ENCODE peak calls at places on chromosomes 13 and 19, in seven cellular contexts. K, X, B, L, I, E and V are unnamed samples.

GRCh38 chr19:30688696-30689095 is 316.5 kb downstream of the ZNF536 start:
- DNase-seq in K (no peak), X (no peak), B (no peak), L (no peak), I (no peak), E (no peak), V (no peak)

GRCh38 chr19:5225486-5226345 is 114.9 kb downstream of the PTPRS start:
- DNase-seq in K (no peak), X (no peak), B (no peak), L (no peak), I (peak), E (no peak), V (no peak)

GRCh38 chr13:60647547-60647946 is 250.5 kb downstream of the TDRD3 start:
- DNase-seq in K (no peak), X (no peak), B (no peak), L (no peak), I (no peak), E (no peak), V (no peak)

GRCh38 chr19:23190341-23190740 is 59.9 kb downstream of the ZNF724 start:
- DNase-seq in K (no peak), X (no peak), B (no peak), L (no peak), I (no peak), E (no peak), V (no peak)

GRCh38 chr13:59898066-59898465 is 265.7 kb downstream of the DIAPH3 start:
- DNase-seq in K (no peak), X (no peak), B (no peak), L (no peak), I (no peak), E (no peak), V (no peak)

GRCh38 chr19:8307965-8308866 is at the start of gene CD320:
- DNase-seq in K (peak), X (no peak), B (peak), L (peak), I (peak), E (peak), V (peak)

GRCh38 chr19:40502647-40503046 is 35.8 kb downstream of the SPTBN4 start:
- DNase-seq in K (no peak), X (no peak), B (no peak), L (no peak), I (no peak), E (no peak), V (no peak)

GRCh38 chr13:62933809-62934208 is 1518.2 kb upstream of the PCDH20 start:
- DNase-seq in K (no peak), X (no peak), B (no peak), L (no peak), I (no peak), E (no peak), V (no peak)

GRCh38 chr19:2952953-2953481 is 8.2 kb upstream of the ZNF77 start:
- DNase-seq in K (no peak), X (peak), B (no peak), L (no peak), I (no peak), E (no peak), V (no peak)

GRCh38 chr13:106336663-106337062 is 198.8 kb downstream of the EFNB2 start:
- DNase-seq in K (no peak), X (no peak), B (no peak), L (no peak), I (no peak), E (no peak), V (no peak)

GRCh38 chr19:43354305-43354627 is 780 bp downstream of the CD177 start:
- DNase-seq in K (no peak), X (no peak), B (no peak), L (no peak), I (peak), E (no peak), V (no peak)

GRCh38 chr19:947707-948533 is 22.1 kb downstream of the ARID3A start:
- DNase-seq in K (no peak), X (no peak), B (peak), L (no peak), I (no peak), E (no peak), V (no peak)

GRCh38 chr13:77390391-77390790 is 63.5 kb upstream of the MYCBP2 start:
- DNase-seq in K (no peak), X (no peak), B (no peak), L (no peak), I (no peak), E (no peak), V (no peak)

GRCh38 chr19:24032651-24033050 is 54.3 kb upstream of the ZNF254 start:
- DNase-seq in K (no peak), X (no peak), B (no peak), L (no peak), I (no peak), E (no peak), V (no peak)

GRCh38 chr19:12166596-12166995 is 3.7 kb downstream of the ZNF136 start:
- DNase-seq in K (no peak), X (no peak), B (no peak), L (no peak), I (no peak), E (no peak), V (no peak)